ENCODE peak calls at places on chromosome 1, in nine cellular contexts. M is HTR-8/SVneo; D is fibroblast of lung; H is NCI-H510A treated with DMSO at 0.1 percent for 48 hours; B is T-helper 2 cell; K is choroid plexus epithelial cell; C is left cardiac atrium; U is mammary epithelial cell; N is activated naive CD4-positive, alpha-beta T cell treated with anti-CD3 and anti-CD28 coated beads for 36 hours. Y is an unnamed sample.

GRCh38 chr1:77014396-77014795 is 147.1 kb downstream of the ST6GALNAC5 start:
- DNase-seq in M (no peak), D (no peak), H (no peak), B (no peak), K (no peak), C (no peak), U (no peak), N (no peak), Y (no peak)

GRCh38 chr1:214270097-214270635 is 10.8 kb upstream of the SMYD2 start:
- DNase-seq in M (no peak), D (no peak), H (no peak), B (no peak), K (no peak), C (no peak), U (no peak), N (no peak), Y (no peak)

GRCh38 chr1:115883240-115883639 is 42.3 kb upstream of the NHLH2 start:
- DNase-seq in M (no peak), D (no peak), H (no peak), B (no peak), K (no peak), C (no peak), U (no peak), N (no peak), Y (no peak)

GRCh38 chr1:182768973-182769372 is 20.6 kb upstream of the NPL start:
- DNase-seq in M (no peak), D (no peak), H (no peak), B (no peak), K (peak; percentile 18), C (no peak), U (peak; percentile 30), N (no peak), Y (no peak)

GRCh38 chr1:31263408-31263807 is 23.7 kb upstream of the NKAIN1 start:
- DNase-seq in M (no peak), D (no peak), H (no peak), B (no peak), K (no peak), C (no peak), U (no peak), N (no peak), Y (no peak)

GRCh38 chr1:36223373-36223995 is 759 bp upstream of the THRAP3 start:
- DNase-seq in M (peak; percentile 43), D (peak; percentile 77), H (peak; percentile 88), B (no peak), K (peak; percentile 89), C (no peak), U (peak; percentile 64), N (peak; percentile 69), Y (peak; percentile 63)

GRCh38 chr1:43054961-43055360 is 96.3 kb upstream of the SLC2A1 start:
- DNase-seq in M (peak; percentile 25), D (no peak), H (no peak), B (no peak), K (no peak), C (no peak), U (peak; percentile 64), N (no peak), Y (no peak)

GRCh38 chr1:53172751-53173498 is 23.7 kb upstream of the CPT2 start:
- DNase-seq in M (peak; percentile 48), D (peak; percentile 70), H (peak; percentile 74), B (no peak), K (peak; percentile 31), C (no peak), U (no peak), N (no peak), Y (no peak)

GRCh38 chr1:61055110-61055614 is 27.2 kb upstream of the NFIA start:
- DNase-seq in M (no peak), D (peak; percentile 64), H (peak; percentile 67), B (no peak), K (no peak), C (no peak), U (no peak), N (no peak), Y (no peak)

GRCh38 chr1:58764294-58764978 is 19.4 kb downstream of the JUN start:
- DNase-seq in M (no peak), D (peak; percentile 72), H (peak; percentile 76), B (no peak), K (peak; percentile 83), C (no peak), U (peak; percentile 73), N (no peak), Y (no peak)

GRCh38 chr1:44721521-44722361 is 9.2 kb downstream of the RNU5D-1 start:
- DNase-seq in M (peak; percentile 53), D (peak; percentile 90), H (peak; percentile 96), B (no peak), K (peak; percentile 97), C (no peak), U (peak; percentile 73), N (peak; percentile 90), Y (peak; percentile 91)

GRCh38 chr1:207751790-207752455 is at the start of gene CD46:
- DNase-seq in M (peak; percentile 93), D (peak; percentile 89), H (peak; percentile 96), B (peak; percentile 84), K (peak; percentile 90), C (peak; percentile 98), U (peak; percentile 97), N (peak; percentile 97), Y (peak; percentile 97)

GRCh38 chr1:224747578-224747977 is 131.5 kb downstream of the CNIH3 start:
- DNase-seq in M (peak; percentile 26), D (peak; percentile 37), H (no peak), B (no peak), K (peak; percentile 22), C (no peak), U (peak; percentile 50), N (peak; percentile 29), Y (peak; percentile 50)

GRCh38 chr1:9852004-9852403 is 28.2 kb upstream of the CLSTN1 start:
- DNase-seq in M (no peak), D (no peak), H (no peak), B (no peak), K (no peak), C (no peak), U (no peak), N (no peak), Y (no peak)

GRCh38 chr1:90187186-90187585 is 192.3 kb downstream of the ZNF326 start:
- DNase-seq in M (no peak), D (no peak), H (no peak), B (no peak), K (no peak), C (no peak), U (no peak), N (no peak), Y (no peak)

GRCh38 chr1:246567258-246568235 is 1.3 kb downstream of the CNST start:
- DNase-seq in M (peak; percentile 27), D (peak; percentile 65), H (peak; percentile 6), B (no peak), K (peak; percentile 80), C (no peak), U (peak; percentile 62), N (peak; percentile 18), Y (no peak)

GRCh38 chr1:18879791-18880309 is 20.4 kb upstream of the TAS1R2 start:
- DNase-seq in M (no peak), D (no peak), H (no peak), B (no peak), K (no peak), C (no peak), U (no peak), N (no peak), Y (no peak)

GRCh38 chr1:197637406-197637805 is 137.9 kb downstream of the DENND1B start:
- DNase-seq in M (no peak), D (no peak), H (no peak), B (no peak), K (no peak), C (no peak), U (no peak), N (no peak), Y (no peak)

GRCh38 chr1:165815725-165816124 is 11.7 kb upstream of the UCK2 start:
- DNase-seq in M (peak; percentile 45), D (no peak), H (no peak), B (no peak), K (peak; percentile 41), C (no peak), U (no peak), N (no peak), Y (no peak)

GRCh38 chr1:222097646-222098045 is 355.8 kb upstream of the DUSP10 start:
- DNase-seq in M (no peak), D (no peak), H (no peak), B (no peak), K (no peak), C (no peak), U (peak; percentile 66), N (no peak), Y (no peak)